ENCODE peak calls at places on chromosomes 2 and 18, in nine cellular contexts. One of them, this sample, is unnamed.

GRCh38 chr2:9238927-9239326 is 32.3 kb downstream of the ASAP2 start:
- DNase-seq in GM12878: no peak
- DNase-seq in K562: no peak
- DNase-seq in suprapubic skin: no peak
- DNase-seq in stomach: no peak
- DNase-seq in SK-N-SH: peak; percentile 68
- DNase-seq in sigmoid colon: no peak
- DNase-seq in ovary: no peak
- DNase-seq in A549: no peak
- DNase-seq in this sample: no peak

GRCh38 chr2:46811379-46812310 is 104.0 kb downstream of the MCFD2 start:
- DNase-seq in sigmoid colon: no peak
- DNase-seq in GM12878: no peak
- DNase-seq in stomach: no peak
- DNase-seq in SK-N-SH: peak; percentile 10
- DNase-seq in suprapubic skin: no peak
- DNase-seq in A549: no peak
- DNase-seq in K562: no peak
- DNase-seq in ovary: no peak
- DNase-seq in this sample: no peak

GRCh38 chr2:241666627-241667400 is 19.8 kb downstream of the DTYMK start:
- DNase-seq in ovary: no peak
- DNase-seq in GM12878: no peak
- DNase-seq in suprapubic skin: no peak
- DNase-seq in stomach: no peak
- DNase-seq in K562: no peak
- DNase-seq in sigmoid colon: no peak
- DNase-seq in A549: no peak
- DNase-seq in SK-N-SH: peak; percentile 91
- DNase-seq in this sample: no peak

GRCh38 chr2:27807476-27807875 is 36.0 kb downstream of the MRPL33 start:
- DNase-seq in A549: no peak
- DNase-seq in SK-N-SH: peak; percentile 38
- DNase-seq in stomach: peak; percentile 51
- DNase-seq in suprapubic skin: no peak
- DNase-seq in K562: no peak
- DNase-seq in GM12878: no peak
- DNase-seq in sigmoid colon: no peak
- DNase-seq in ovary: peak; percentile 28
- DNase-seq in this sample: no peak

GRCh38 chr18:1056404-1056803 is 151.7 kb downstream of the ADCYAP1 start:
- DNase-seq in SK-N-SH: no peak
- DNase-seq in GM12878: no peak
- DNase-seq in stomach: no peak
- DNase-seq in A549: no peak
- DNase-seq in suprapubic skin: no peak
- DNase-seq in ovary: no peak
- DNase-seq in sigmoid colon: no peak
- DNase-seq in K562: no peak
- DNase-seq in this sample: no peak

GRCh38 chr18:77110400-77110799 is 22.2 kb downstream of the MBP start:
- DNase-seq in SK-N-SH: no peak
- DNase-seq in A549: no peak
- DNase-seq in suprapubic skin: no peak
- DNase-seq in stomach: no peak
- DNase-seq in K562: no peak
- DNase-seq in GM12878: no peak
- DNase-seq in ovary: no peak
- DNase-seq in sigmoid colon: no peak
- DNase-seq in this sample: no peak

GRCh38 chr18:38940863-38941531 is 1375.4 kb upstream of the CELF4 start:
- DNase-seq in sigmoid colon: no peak
- DNase-seq in SK-N-SH: no peak
- DNase-seq in GM12878: peak; percentile 99
- DNase-seq in K562: peak; percentile 12
- DNase-seq in ovary: no peak
- DNase-seq in suprapubic skin: no peak
- DNase-seq in A549: peak; percentile 1
- DNase-seq in stomach: no peak
- DNase-seq in this sample: no peak

GRCh38 chr2:109423556-109424359 is 190.0 kb downstream of the SEPTIN10 start:
- DNase-seq in stomach: no peak
- DNase-seq in suprapubic skin: no peak
- DNase-seq in A549: no peak
- DNase-seq in GM12878: no peak
- DNase-seq in ovary: no peak
- DNase-seq in K562: no peak
- DNase-seq in sigmoid colon: peak; percentile 59
- DNase-seq in SK-N-SH: no peak
- DNase-seq in this sample: no peak

GRCh38 chr2:44170337-44170736 is 1.7 kb downstream of the PPM1B start:
- DNase-seq in A549: no peak
- DNase-seq in ovary: no peak
- DNase-seq in SK-N-SH: no peak
- DNase-seq in K562: no peak
- DNase-seq in suprapubic skin: no peak
- DNase-seq in sigmoid colon: no peak
- DNase-seq in GM12878: no peak
- DNase-seq in stomach: no peak
- DNase-seq in this sample: no peak

GRCh38 chr2:40227200-40227599 is 224.7 kb downstream of the SLC8A1 start:
- DNase-seq in ovary: no peak
- DNase-seq in GM12878: no peak
- DNase-seq in suprapubic skin: no peak
- DNase-seq in K562: no peak
- DNase-seq in A549: no peak
- DNase-seq in stomach: no peak
- DNase-seq in SK-N-SH: no peak
- DNase-seq in sigmoid colon: no peak
- DNase-seq in this sample: no peak

GRCh38 chr2:240123821-240124650 is 12.1 kb downstream of the COPS9 start:
- DNase-seq in ovary: no peak
- DNase-seq in SK-N-SH: peak; percentile 9
- DNase-seq in K562: no peak
- DNase-seq in GM12878: no peak
- DNase-seq in A549: no peak
- DNase-seq in stomach: peak; percentile 16
- DNase-seq in sigmoid colon: no peak
- DNase-seq in suprapubic skin: peak; percentile 54
- DNase-seq in this sample: no peak

GRCh38 chr2:11404381-11405073 is 60.1 kb upstream of the ROCK2 start:
- DNase-seq in SK-N-SH: no peak
- DNase-seq in GM12878: no peak
- DNase-seq in suprapubic skin: no peak
- DNase-seq in K562: no peak
- DNase-seq in stomach: no peak
- DNase-seq in A549: no peak
- DNase-seq in sigmoid colon: no peak
- DNase-seq in ovary: no peak
- DNase-seq in this sample: no peak

GRCh38 chr2:46171441-46171953 is 125.7 kb upstream of the EPAS1 start:
- DNase-seq in sigmoid colon: no peak
- DNase-seq in GM12878: no peak
- DNase-seq in SK-N-SH: no peak
- DNase-seq in K562: no peak
- DNase-seq in A549: no peak
- DNase-seq in ovary: no peak
- DNase-seq in stomach: no peak
- DNase-seq in suprapubic skin: no peak
- DNase-seq in this sample: no peak

GRCh38 chr18:23357992-23358594 is 95.0 kb upstream of the RIOK3 start:
- DNase-seq in A549: no peak
- DNase-seq in suprapubic skin: no peak
- DNase-seq in ovary: peak; percentile 66
- DNase-seq in SK-N-SH: no peak
- DNase-seq in K562: no peak
- DNase-seq in GM12878: no peak
- DNase-seq in sigmoid colon: peak; percentile 80
- DNase-seq in stomach: peak; percentile 75
- DNase-seq in this sample: peak; percentile 41

GRCh38 chr2:127669056-127669455 is 6.3 kb downstream of the LIMS2 start:
- DNase-seq in A549: no peak
- DNase-seq in K562: no peak
- DNase-seq in stomach: no peak
- DNase-seq in GM12878: no peak
- DNase-seq in SK-N-SH: no peak
- DNase-seq in sigmoid colon: no peak
- DNase-seq in ovary: no peak
- DNase-seq in suprapubic skin: no peak
- DNase-seq in this sample: no peak

GRCh38 chr2:227456772-227457171 is 15.2 kb upstream of the AGFG1 start:
- DNase-seq in stomach: no peak
- DNase-seq in suprapubic skin: no peak
- DNase-seq in GM12878: no peak
- DNase-seq in A549: no peak
- DNase-seq in SK-N-SH: no peak
- DNase-seq in K562: no peak
- DNase-seq in sigmoid colon: no peak
- DNase-seq in ovary: no peak
- DNase-seq in this sample: no peak

GRCh38 chr18:62281684-62282083 is 43.4 kb upstream of the TNFRSF11A start:
- DNase-seq in sigmoid colon: no peak
- DNase-seq in K562: no peak
- DNase-seq in ovary: no peak
- DNase-seq in suprapubic skin: no peak
- DNase-seq in GM12878: no peak
- DNase-seq in SK-N-SH: no peak
- DNase-seq in stomach: no peak
- DNase-seq in A549: no peak
- DNase-seq in this sample: no peak

GRCh38 chr18:6373187-6373586 is 41.5 kb downstream of the L3MBTL4 start:
- DNase-seq in stomach: no peak
- DNase-seq in sigmoid colon: no peak
- DNase-seq in K562: no peak
- DNase-seq in ovary: no peak
- DNase-seq in GM12878: no peak
- DNase-seq in A549: no peak
- DNase-seq in suprapubic skin: no peak
- DNase-seq in SK-N-SH: no peak
- DNase-seq in this sample: no peak

GRCh38 chr2:189521686-189522434 is 58.7 kb downstream of the SLC40A1 start:
- DNase-seq in GM12878: no peak
- DNase-seq in sigmoid colon: no peak
- DNase-seq in suprapubic skin: no peak
- DNase-seq in A549: no peak
- DNase-seq in stomach: no peak
- DNase-seq in ovary: no peak
- DNase-seq in K562: peak; percentile 20
- DNase-seq in SK-N-SH: no peak
- DNase-seq in this sample: no peak

DNA sequence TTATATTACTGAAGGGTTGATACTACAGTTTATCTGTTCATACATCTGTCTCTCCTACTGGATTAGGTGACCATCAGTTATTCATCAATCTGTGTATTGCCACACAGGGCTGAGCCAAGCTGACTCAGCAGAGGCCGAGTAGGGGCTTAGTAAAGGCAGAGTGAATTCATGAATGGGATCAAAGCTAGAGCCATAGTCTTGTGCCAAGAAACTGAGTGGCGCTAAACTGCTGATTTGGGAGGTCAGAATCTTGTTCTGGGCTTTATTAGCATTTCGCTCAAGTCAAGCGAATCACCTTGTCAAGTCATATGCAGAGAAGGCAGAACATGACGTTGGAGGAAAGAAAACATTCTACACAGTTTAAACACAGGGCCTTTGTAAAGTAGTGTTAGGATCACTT is 34.1 kb downstream of the SOCS6 start:
- DNase-seq in stomach: no peak
- DNase-seq in sigmoid colon: no peak
- DNase-seq in A549: peak; percentile 19
- DNase-seq in K562: no peak
- DNase-seq in ovary: no peak
- DNase-seq in suprapubic skin: no peak
- DNase-seq in SK-N-SH: no peak
- DNase-seq in GM12878: no peak
- DNase-seq in this sample: no peak
- TF ChIP-seq EP300 in stomach: no peak
- TF ChIP-seq EP300 in sigmoid colon: no peak
- TF ChIP-seq EP300 in A549: no peak
- TF ChIP-seq EP300 in K562: no peak
- TF ChIP-seq EP300 in ovary: no peak
- TF ChIP-seq EP300 in suprapubic skin: no peak
- TF ChIP-seq EP300 in SK-N-SH: no peak
- TF ChIP-seq EP300 in GM12878: no peak
- TF ChIP-seq EP300 in this sample: no peak

DNA sequence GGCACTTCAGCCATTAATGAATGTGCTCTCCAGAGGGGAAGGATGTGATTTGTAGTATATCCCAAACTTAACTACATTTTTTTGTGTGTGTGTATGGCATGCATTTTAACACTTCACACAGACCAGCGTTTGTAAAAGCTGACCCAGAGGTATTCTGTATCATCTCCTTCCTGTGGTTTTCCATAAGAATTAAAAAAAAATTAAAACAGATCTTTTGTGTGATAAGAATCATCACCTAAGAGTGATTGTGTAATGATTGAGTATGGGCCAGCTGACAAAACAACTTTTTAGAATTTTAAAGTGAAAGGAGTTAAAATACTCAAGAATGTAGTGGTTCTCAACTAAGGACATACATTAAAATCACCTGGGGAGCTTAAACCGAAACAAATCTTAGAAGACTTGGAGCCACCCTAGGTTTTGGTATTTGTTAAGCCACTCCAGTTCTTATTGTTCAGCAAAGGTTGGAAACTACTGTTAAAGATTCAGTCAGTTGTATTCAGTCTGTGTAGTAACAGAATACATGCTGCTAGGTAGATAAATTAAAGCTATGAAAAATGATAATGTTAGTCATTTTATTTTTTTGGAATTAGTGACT is 120.1 kb downstream of the HAUS1 start:
- DNase-seq in ovary: no peak
- DNase-seq in sigmoid colon: no peak
- DNase-seq in K562: no peak
- DNase-seq in SK-N-SH: no peak
- DNase-seq in A549: no peak
- DNase-seq in stomach: no peak
- DNase-seq in suprapubic skin: no peak
- DNase-seq in GM12878: no peak
- DNase-seq in this sample: no peak
- H3K27ac ChIP-seq in ovary: no peak overlapping the region
- H3K27ac ChIP-seq in sigmoid colon: no peak overlapping the region
- H3K27ac ChIP-seq in K562: no peak overlapping the region
- H3K27ac ChIP-seq in SK-N-SH: no peak overlapping the region
- H3K27ac ChIP-seq in A549: no peak overlapping the region
- H3K27ac ChIP-seq in stomach: no peak overlapping the region
- H3K27ac ChIP-seq in suprapubic skin: no peak overlapping the region
- H3K27ac ChIP-seq in GM12878: no peak overlapping the region
- H3K27ac ChIP-seq in this sample: no peak overlapping the region

GRCh38 chr2:180010701-180011100 is 3.6 kb upstream of the CWC22 start:
- DNase-seq in K562: no peak
- DNase-seq in sigmoid colon: no peak
- DNase-seq in ovary: no peak
- DNase-seq in GM12878: no peak
- DNase-seq in SK-N-SH: no peak
- DNase-seq in suprapubic skin: no peak
- DNase-seq in A549: no peak
- DNase-seq in stomach: no peak
- DNase-seq in this sample: no peak
- TF ChIP-seq EP300 in K562: no peak
- TF ChIP-seq EP300 in sigmoid colon: no peak
- TF ChIP-seq EP300 in ovary: no peak
- TF ChIP-seq EP300 in GM12878: no peak
- TF ChIP-seq EP300 in SK-N-SH: no peak
- TF ChIP-seq EP300 in suprapubic skin: no peak
- TF ChIP-seq EP300 in A549: no peak
- TF ChIP-seq EP300 in stomach: no peak
- TF ChIP-seq EP300 in this sample: no peak

GRCh38 chr2:38105911-38106310 is 30.0 kb upstream of the CYP1B1 start:
- DNase-seq in stomach: no peak
- DNase-seq in A549: no peak
- DNase-seq in ovary: no peak
- DNase-seq in K562: no peak
- DNase-seq in GM12878: no peak
- DNase-seq in suprapubic skin: no peak
- DNase-seq in sigmoid colon: no peak
- DNase-seq in SK-N-SH: peak; percentile 77
- DNase-seq in this sample: no peak
- H3K27ac ChIP-seq in stomach: peak overlapping the region; percentile 80
- H3K27ac ChIP-seq in A549: peak overlapping the region; percentile 73
- H3K27ac ChIP-seq in ovary: peak overlapping the region; percentile 74
- H3K27ac ChIP-seq in K562: no peak overlapping the region
- H3K27ac ChIP-seq in GM12878: peak overlapping the region; percentile 63
- H3K27ac ChIP-seq in suprapubic skin: peak overlapping the region; percentile 72
- H3K27ac ChIP-seq in sigmoid colon: peak overlapping the region; percentile 1
- H3K27ac ChIP-seq in SK-N-SH: peak overlapping the region; percentile 99
- H3K27ac ChIP-seq in this sample: peak overlapping the region; percentile 83